ENCODE peak calls at places on chromosome 3, in four cellular contexts. K, I, G and V are unnamed samples.

GRCh38 chr3:131731709-131732108 is 228.9 kb upstream of the MRPL3 start:
- DNase-seq in K (no peak), I (no peak), G (no peak), V (no peak)

GRCh38 chr3:193946945-193947344 is 189.0 kb upstream of the HES1 start:
- DNase-seq in K (peak; percentile 79), I (no peak), G (peak; percentile 81), V (no peak)

GRCh38 chr3:96814581-96815567 is at the start of gene EPHA6:
- DNase-seq in K (no peak), I (no peak), G (no peak), V (no peak)

GRCh38 chr3:174547801-174548200 is 311.3 kb upstream of the NAALADL2 start:
- DNase-seq in K (no peak), I (no peak), G (no peak), V (no peak)

GRCh38 chr3:23017800-23018199 is 185.3 kb upstream of the UBE2E2 start:
- DNase-seq in K (no peak), I (no peak), G (no peak), V (no peak)

GRCh38 chr3:171825222-171825828 is 15.0 kb upstream of the PLD1 start:
- DNase-seq in K (no peak), I (no peak), G (peak; percentile 78), V (no peak)

GRCh38 chr3:109387241-109387640 is 49.9 kb upstream of the DPPA4 start:
- DNase-seq in K (no peak), I (no peak), G (no peak), V (no peak)

GRCh38 chr3:38343797-38344594 is 2.6 kb upstream of the XYLB start:
- DNase-seq in K (no peak), I (no peak), G (no peak), V (no peak)

GRCh38 chr3:194472290-194472920 is 14.4 kb downstream of the ATP13A3 start:
- DNase-seq in K (peak; percentile 53), I (peak; percentile 42), G (peak; percentile 58), V (peak; percentile 67)

GRCh38 chr3:71285086-71285485 is 298.4 kb downstream of the FOXP1 start:
- DNase-seq in K (no peak), I (no peak), G (no peak), V (no peak)

GRCh38 chr3:187122261-187122660 is 17.0 kb downstream of the RPL39L start:
- DNase-seq in K (no peak), I (no peak), G (no peak), V (no peak)

GRCh38 chr3:153343988-153344782 is 182.2 kb downstream of the RAP2B start:
- DNase-seq in K (no peak), I (no peak), G (no peak), V (no peak)

GRCh38 chr3:32459474-32459873 is 43.2 kb downstream of the CMTM6 start:
- DNase-seq in K (no peak), I (no peak), G (no peak), V (no peak)

GRCh38 chr3:70108072-70108471 is 108.5 kb downstream of the SAMMSON start:
- DNase-seq in K (no peak), I (peak; percentile 32), G (peak; percentile 18), V (no peak)

GRCh38 chr3:99355465-99355864 is 282.9 kb upstream of the COL8A1 start:
- DNase-seq in K (no peak), I (no peak), G (no peak), V (no peak)

GRCh38 chr3:177835917-177836316 is 638.6 kb upstream of the TBL1XR1 start:
- DNase-seq in K (no peak), I (no peak), G (no peak), V (no peak)

GRCh38 chr3:171056528-171056927 is 30.0 kb upstream of the SLC2A2 start:
- DNase-seq in K (no peak), I (no peak), G (peak; percentile 35), V (no peak)

GRCh38 chr3:123424999-123425386 is 23.9 kb downstream of the ADCY5 start:
- DNase-seq in K (no peak), I (no peak), G (no peak), V (no peak)

GRCh38 chr3:4850928-4851265 is 128.3 kb upstream of the BHLHE40 start:
- DNase-seq in K (no peak), I (no peak), G (no peak), V (no peak)

GRCh38 chr3:31077021-31077601 is 182.7 kb upstream of the GADL1 start:
- DNase-seq in K (peak; percentile 80), I (peak; percentile 22), G (peak; percentile 46), V (peak; percentile 15)

GRCh38 chr3:62365311-62366092 is 7.8 kb downstream of the FEZF2 start:
- DNase-seq in K (no peak), I (no peak), G (no peak), V (no peak)

GRCh38 chr3:106728315-106728821 is 648.9 kb upstream of the CCDC54 start:
- DNase-seq in K (peak; percentile 42), I (no peak), G (no peak), V (peak; percentile 72)
- H3K27ac ChIP-seq in K (peak overlapping the region; percentile 14), I (no peak overlapping the region), G (no peak overlapping the region), V (no peak overlapping the region)

DNA sequence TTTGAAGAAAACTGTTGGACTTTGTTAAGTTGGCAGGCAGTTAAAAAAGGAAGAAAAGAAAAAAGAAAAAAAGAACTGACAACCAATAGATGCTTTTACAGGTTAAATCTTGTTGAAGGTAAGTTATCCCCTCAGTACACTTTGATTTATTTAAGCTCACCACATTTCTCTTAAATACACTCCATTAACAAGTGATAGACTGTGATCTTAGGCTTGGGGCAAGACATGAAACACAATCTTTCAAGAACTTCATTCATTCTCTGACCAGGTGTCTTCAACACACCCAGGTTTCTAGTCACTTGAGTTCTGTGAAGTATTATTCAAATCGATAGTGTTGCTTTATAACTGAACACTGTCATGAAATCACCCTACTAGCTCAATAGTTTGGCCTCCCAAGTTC is 751.9 kb downstream of the ROBO1 start:
- DNase-seq in K (no peak), I (no peak), G (no peak), V (no peak)
- TF ChIP-seq TCF7L2 in K (no peak), I (no peak), G (no peak), V (no peak)

GRCh38 chr3:43001556-43002121 is 22.5 kb downstream of the GASK1A start:
- DNase-seq in K (no peak), I (no peak), G (no peak), V (no peak)

GRCh38 chr3:43001094-43001553 is 22.0 kb downstream of the GASK1A start:
- DNase-seq in K (no peak), I (no peak), G (peak; percentile 77), V (no peak)

GRCh38 chr3:43005253-43005652 is 26.1 kb downstream of the GASK1A start:
- DNase-seq in K (no peak), I (no peak), G (no peak), V (no peak)

GRCh38 chr3:43006825-43007224 is 27.7 kb downstream of the GASK1A start:
- DNase-seq in K (no peak), I (no peak), G (no peak), V (no peak)

DNA sequence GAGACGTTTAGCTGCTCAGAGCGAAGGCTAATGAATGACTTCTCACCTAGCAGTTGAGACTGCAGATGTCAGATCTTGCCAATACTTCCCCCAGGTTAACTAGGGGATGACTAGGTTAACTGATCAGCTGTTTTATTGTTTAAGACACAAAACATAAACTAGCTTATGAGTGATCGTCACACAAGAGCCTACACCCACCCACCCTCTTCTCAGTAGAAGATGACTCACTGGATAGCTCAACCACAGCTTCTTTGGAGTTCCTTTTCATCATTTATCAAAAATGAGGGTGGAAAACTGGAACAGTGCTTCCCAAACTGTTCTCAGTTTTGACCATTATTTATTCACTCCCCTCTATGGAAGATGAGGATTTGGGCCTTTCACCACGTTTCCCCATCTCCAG is 25.2 kb downstream of the GASK1A start:
- DNase-seq in K (no peak), I (no peak), G (no peak), V (no peak)
- H3K27ac ChIP-seq in K (no peak overlapping the region), I (no peak overlapping the region), G (no peak overlapping the region), V (no peak overlapping the region)

DNA sequence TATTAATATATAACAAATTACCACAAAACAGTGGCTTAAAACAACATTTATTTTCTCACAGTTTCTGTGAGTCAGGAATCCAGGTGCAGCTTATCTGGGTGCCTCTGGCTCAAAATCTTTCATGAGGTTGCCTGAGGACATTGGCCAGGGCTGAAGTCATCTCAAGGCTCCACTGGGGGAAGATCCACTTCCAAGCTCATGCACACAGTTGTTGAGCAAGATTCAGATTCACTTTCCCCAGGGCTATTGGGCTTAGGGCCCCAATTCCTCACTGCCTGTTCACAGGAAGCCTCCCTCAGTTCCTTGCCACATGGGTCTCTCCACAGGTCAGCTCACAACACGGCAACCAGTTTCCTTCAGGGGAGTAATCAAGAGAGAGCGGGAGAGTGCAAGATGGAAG is 35.0 kb downstream of the RFTN1 start:
- DNase-seq in K (no peak), I (no peak), G (no peak), V (no peak)
- TF ChIP-seq TCF7L2 in K (no peak), I (no peak), G (no peak), V (no peak)

GRCh38 chr3:52240886-52241244 is 1.9 kb upstream of the TWF2 start:
- DNase-seq in K (no peak), I (no peak), G (no peak), V (no peak)
- H3K27ac ChIP-seq in K (peak overlapping the region; percentile 98), I (no peak overlapping the region), G (no peak overlapping the region), V (peak overlapping the region; percentile 81)

GRCh38 chr3:49415931-49416601 is 3.8 kb downstream of the TCTA start:
- DNase-seq in K (no peak), I (no peak), G (no peak), V (no peak)
- TF ChIP-seq TCF7L2 in K (no peak), I (no peak), G (no peak), V (no peak)